ENCODE peak calls at places on chromosomes 2 and 18, in six cellular contexts. One of them, this sample, is unnamed.
A peak's percentile ranks its signal among the peaks of the same experiment; 100 is the strongest.

GRCh38 chr2:98487806-98488189 is 43.1 kb downstream of the INPP4A start:
- DNase-seq in CD8-positive, alpha-beta T cell: no peak
- DNase-seq in upper lobe of right lung: no peak
- DNase-seq in AG10803: no peak
- DNase-seq in body of pancreas: peak; percentile 47
- DNase-seq in transverse colon: peak; percentile 56
- DNase-seq in this sample: no peak

GRCh38 chr18:52219102-52219501 is 120.9 kb upstream of the DCC start:
- DNase-seq in AG10803: peak; percentile 56
- DNase-seq in upper lobe of right lung: no peak
- DNase-seq in body of pancreas: no peak
- DNase-seq in CD8-positive, alpha-beta T cell: no peak
- DNase-seq in transverse colon: no peak
- DNase-seq in this sample: no peak

GRCh38 chr18:6255121-6255742 is 159.5 kb downstream of the L3MBTL4 start:
- DNase-seq in AG10803: no peak
- DNase-seq in CD8-positive, alpha-beta T cell: no peak
- DNase-seq in upper lobe of right lung: no peak
- DNase-seq in body of pancreas: no peak
- DNase-seq in transverse colon: no peak
- DNase-seq in this sample: no peak

GRCh38 chr18:7452331-7452730 is 114.8 kb upstream of the PTPRM start:
- DNase-seq in CD8-positive, alpha-beta T cell: no peak
- DNase-seq in AG10803: peak; percentile 18
- DNase-seq in transverse colon: no peak
- DNase-seq in upper lobe of right lung: no peak
- DNase-seq in body of pancreas: peak; percentile 29
- DNase-seq in this sample: no peak

GRCh38 chr18:76005632-76006031 is 489.4 kb downstream of the ZNF516 start:
- DNase-seq in upper lobe of right lung: no peak
- DNase-seq in AG10803: no peak
- DNase-seq in CD8-positive, alpha-beta T cell: no peak
- DNase-seq in transverse colon: no peak
- DNase-seq in body of pancreas: no peak
- DNase-seq in this sample: no peak

GRCh38 chr2:136305517-136306192 is 187.7 kb upstream of the CXCR4 start:
- DNase-seq in upper lobe of right lung: no peak
- DNase-seq in body of pancreas: no peak
- DNase-seq in transverse colon: no peak
- DNase-seq in AG10803: no peak
- DNase-seq in CD8-positive, alpha-beta T cell: peak; percentile 33
- DNase-seq in this sample: no peak

GRCh38 chr18:9494778-9495302 is 19.5 kb downstream of the RALBP1 start:
- DNase-seq in CD8-positive, alpha-beta T cell: no peak
- DNase-seq in AG10803: no peak
- DNase-seq in upper lobe of right lung: no peak
- DNase-seq in body of pancreas: no peak
- DNase-seq in transverse colon: no peak
- DNase-seq in this sample: no peak

GRCh38 chr2:134020608-134021007 is 233.3 kb upstream of the MGAT5 start:
- DNase-seq in upper lobe of right lung: no peak
- DNase-seq in AG10803: no peak
- DNase-seq in CD8-positive, alpha-beta T cell: no peak
- DNase-seq in body of pancreas: no peak
- DNase-seq in transverse colon: no peak
- DNase-seq in this sample: no peak

GRCh38 chr18:13280066-13280795 is 61.7 kb downstream of the LDLRAD4 start:
- DNase-seq in upper lobe of right lung: peak; percentile 26
- DNase-seq in body of pancreas: no peak
- DNase-seq in AG10803: no peak
- DNase-seq in transverse colon: no peak
- DNase-seq in CD8-positive, alpha-beta T cell: no peak
- DNase-seq in this sample: no peak

GRCh38 chr2:84526562-84526961 is 10.3 kb downstream of the DNAH6 start:
- DNase-seq in transverse colon: no peak
- DNase-seq in upper lobe of right lung: no peak
- DNase-seq in body of pancreas: no peak
- DNase-seq in CD8-positive, alpha-beta T cell: no peak
- DNase-seq in AG10803: peak; percentile 11
- DNase-seq in this sample: no peak

GRCh38 chr2:190859347-190860297 is 21.0 kb upstream of the GLS start:
- DNase-seq in transverse colon: no peak
- DNase-seq in body of pancreas: no peak
- DNase-seq in upper lobe of right lung: no peak
- DNase-seq in CD8-positive, alpha-beta T cell: no peak
- DNase-seq in AG10803: peak; percentile 89
- DNase-seq in this sample: no peak

GRCh38 chr2:133152801-133153200 is 415.5 kb downstream of the NCKAP5 start:
- DNase-seq in upper lobe of right lung: no peak
- DNase-seq in AG10803: no peak
- DNase-seq in body of pancreas: no peak
- DNase-seq in transverse colon: no peak
- DNase-seq in CD8-positive, alpha-beta T cell: no peak
- DNase-seq in this sample: no peak

GRCh38 chr2:201854221-201854801 is 48.0 kb downstream of the CDK15 start:
- DNase-seq in AG10803: peak; percentile 98
- DNase-seq in body of pancreas: no peak
- DNase-seq in transverse colon: no peak
- DNase-seq in upper lobe of right lung: no peak
- DNase-seq in CD8-positive, alpha-beta T cell: no peak
- DNase-seq in this sample: no peak

GRCh38 chr2:38522754-38523349 is 79.9 kb downstream of the HNRNPLL start:
- DNase-seq in AG10803: no peak
- DNase-seq in body of pancreas: no peak
- DNase-seq in upper lobe of right lung: no peak
- DNase-seq in transverse colon: no peak
- DNase-seq in CD8-positive, alpha-beta T cell: no peak
- DNase-seq in this sample: no peak

GRCh38 chr2:186558512-186559276 is 31.2 kb upstream of the ITGAV start:
- DNase-seq in transverse colon: no peak
- DNase-seq in AG10803: no peak
- DNase-seq in body of pancreas: no peak
- DNase-seq in upper lobe of right lung: no peak
- DNase-seq in CD8-positive, alpha-beta T cell: no peak
- DNase-seq in this sample: no peak

GRCh38 chr18:45348974-45349373 is 266.3 kb upstream of the SLC14A2 start:
- DNase-seq in body of pancreas: no peak
- DNase-seq in transverse colon: no peak
- DNase-seq in upper lobe of right lung: no peak
- DNase-seq in AG10803: no peak
- DNase-seq in CD8-positive, alpha-beta T cell: no peak
- DNase-seq in this sample: no peak
- H3K4me3 ChIP-seq in body of pancreas: no peak overlapping the region
- H3K4me3 ChIP-seq in transverse colon: no peak overlapping the region
- H3K4me3 ChIP-seq in upper lobe of right lung: no peak overlapping the region
- H3K4me3 ChIP-seq in AG10803: no peak overlapping the region
- H3K4me3 ChIP-seq in CD8-positive, alpha-beta T cell: no peak overlapping the region
- H3K4me3 ChIP-seq in this sample: no peak overlapping the region

GRCh38 chr2:72934683-72935610 is 17.6 kb downstream of the EMX1 start:
- DNase-seq in CD8-positive, alpha-beta T cell: no peak
- DNase-seq in upper lobe of right lung: peak; percentile 58
- DNase-seq in AG10803: no peak
- DNase-seq in body of pancreas: peak; percentile 45
- DNase-seq in transverse colon: peak; percentile 43
- DNase-seq in this sample: no peak
- TF ChIP-seq CTCF in CD8-positive, alpha-beta T cell: no peak
- TF ChIP-seq CTCF in upper lobe of right lung: peak; percentile 14
- TF ChIP-seq CTCF in AG10803: peak; percentile 7
- TF ChIP-seq CTCF in body of pancreas: peak; percentile 70
- TF ChIP-seq CTCF in transverse colon: peak; percentile 46
- TF ChIP-seq CTCF in this sample: peak; percentile 18

GRCh38 chr2:65344689-65345088 is 87.7 kb downstream of the SPRED2 start:
- DNase-seq in body of pancreas: no peak
- DNase-seq in CD8-positive, alpha-beta T cell: no peak
- DNase-seq in transverse colon: no peak
- DNase-seq in AG10803: no peak
- DNase-seq in upper lobe of right lung: no peak
- DNase-seq in this sample: no peak

GRCh38 chr2:65344182-65344581 is 88.2 kb downstream of the SPRED2 start:
- DNase-seq in body of pancreas: no peak
- DNase-seq in upper lobe of right lung: no peak
- DNase-seq in transverse colon: no peak
- DNase-seq in AG10803: no peak
- DNase-seq in CD8-positive, alpha-beta T cell: no peak
- DNase-seq in this sample: no peak

GRCh38 chr2:65347913-65348312 is 84.5 kb downstream of the SPRED2 start:
- DNase-seq in upper lobe of right lung: no peak
- DNase-seq in AG10803: no peak
- DNase-seq in body of pancreas: no peak
- DNase-seq in CD8-positive, alpha-beta T cell: no peak
- DNase-seq in transverse colon: no peak
- DNase-seq in this sample: no peak

GRCh38 chr2:65343381-65343780 is 89.0 kb downstream of the SPRED2 start:
- DNase-seq in upper lobe of right lung: no peak
- DNase-seq in CD8-positive, alpha-beta T cell: no peak
- DNase-seq in body of pancreas: no peak
- DNase-seq in transverse colon: no peak
- DNase-seq in AG10803: peak; percentile 54
- DNase-seq in this sample: no peak

GRCh38 chr2:65345626-65346025 is 86.8 kb downstream of the SPRED2 start:
- DNase-seq in AG10803: peak; percentile 90
- DNase-seq in transverse colon: no peak
- DNase-seq in body of pancreas: no peak
- DNase-seq in upper lobe of right lung: no peak
- DNase-seq in CD8-positive, alpha-beta T cell: no peak
- DNase-seq in this sample: no peak
- H3K4me3 ChIP-seq in AG10803: no peak overlapping the region
- H3K4me3 ChIP-seq in transverse colon: no peak overlapping the region
- H3K4me3 ChIP-seq in body of pancreas: peak overlapping the region; percentile 10
- H3K4me3 ChIP-seq in upper lobe of right lung: no peak overlapping the region
- H3K4me3 ChIP-seq in CD8-positive, alpha-beta T cell: no peak overlapping the region
- H3K4me3 ChIP-seq in this sample: no peak overlapping the region

DNA sequence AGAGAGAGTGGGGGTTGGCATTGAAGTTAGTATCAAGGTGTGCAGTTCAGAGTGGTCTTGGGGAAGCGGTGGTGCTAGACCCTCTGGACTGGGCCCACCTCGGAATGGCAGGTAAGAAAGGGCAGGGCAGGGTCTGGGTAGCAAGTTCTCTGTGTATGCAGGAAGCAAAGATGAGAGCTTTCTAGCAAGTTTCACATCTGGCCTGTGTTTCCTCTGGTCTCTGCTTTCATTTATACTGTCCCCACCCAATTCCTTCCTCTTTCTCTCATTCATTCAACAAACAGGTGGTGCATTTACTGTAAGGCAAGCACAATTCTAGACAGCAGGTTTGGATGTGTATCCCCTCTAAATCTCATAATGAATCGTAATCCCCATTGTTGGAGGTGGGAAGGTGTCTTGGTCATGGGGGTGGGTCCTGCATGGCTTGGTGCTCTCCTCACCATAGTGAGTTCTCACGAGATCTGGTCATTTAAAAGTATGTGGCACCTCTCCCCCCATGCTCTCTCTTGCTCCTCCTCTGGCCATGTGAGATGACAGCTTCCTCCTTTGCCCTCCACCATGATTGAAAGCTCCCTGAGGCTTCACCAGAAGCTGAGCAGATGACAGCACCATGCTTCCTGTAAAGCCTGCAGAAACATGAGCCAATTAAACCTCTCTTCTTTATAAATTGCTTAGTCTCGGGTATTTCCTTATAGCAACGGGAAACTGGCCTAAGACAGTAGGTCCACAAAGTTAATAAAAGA is 51.8 kb downstream of the PKDCC start:
- DNase-seq in CD8-positive, alpha-beta T cell: no peak
- DNase-seq in body of pancreas: no peak
- DNase-seq in AG10803: no peak
- DNase-seq in upper lobe of right lung: no peak
- DNase-seq in transverse colon: no peak
- DNase-seq in this sample: no peak
- TF ChIP-seq CTCF in CD8-positive, alpha-beta T cell: no peak
- TF ChIP-seq CTCF in body of pancreas: no peak
- TF ChIP-seq CTCF in AG10803: no peak
- TF ChIP-seq CTCF in upper lobe of right lung: no peak
- TF ChIP-seq CTCF in transverse colon: no peak
- TF ChIP-seq CTCF in this sample: no peak

GRCh38 chr2:232013701-232014353 is 52.3 kb downstream of the DIS3L2 start:
- DNase-seq in AG10803: peak; percentile 97
- DNase-seq in upper lobe of right lung: no peak
- DNase-seq in body of pancreas: no peak
- DNase-seq in transverse colon: no peak
- DNase-seq in CD8-positive, alpha-beta T cell: no peak
- DNase-seq in this sample: no peak
- H3K4me3 ChIP-seq in AG10803: no peak overlapping the region
- H3K4me3 ChIP-seq in upper lobe of right lung: no peak overlapping the region
- H3K4me3 ChIP-seq in body of pancreas: no peak overlapping the region
- H3K4me3 ChIP-seq in transverse colon: no peak overlapping the region
- H3K4me3 ChIP-seq in CD8-positive, alpha-beta T cell: no peak overlapping the region
- H3K4me3 ChIP-seq in this sample: no peak overlapping the region

GRCh38 chr2:206438196-206438727 is 5.1 kb upstream of the ADAM23 start:
- DNase-seq in upper lobe of right lung: no peak
- DNase-seq in transverse colon: no peak
- DNase-seq in CD8-positive, alpha-beta T cell: no peak
- DNase-seq in AG10803: no peak
- DNase-seq in body of pancreas: no peak
- DNase-seq in this sample: no peak

GRCh38 chr2:206443735-206444527 is 599 bp downstream of the ADAM23 start:
- DNase-seq in transverse colon: no peak
- DNase-seq in upper lobe of right lung: no peak
- DNase-seq in CD8-positive, alpha-beta T cell: no peak
- DNase-seq in AG10803: peak; percentile 28
- DNase-seq in body of pancreas: no peak
- DNase-seq in this sample: no peak

GRCh38 chr2:206445948-206446347 is 2.6 kb downstream of the ADAM23 start:
- DNase-seq in body of pancreas: no peak
- DNase-seq in transverse colon: no peak
- DNase-seq in AG10803: no peak
- DNase-seq in CD8-positive, alpha-beta T cell: no peak
- DNase-seq in upper lobe of right lung: no peak
- DNase-seq in this sample: no peak

GRCh38 chr2:206442516-206442853 is 847 bp upstream of the ADAM23 start:
- DNase-seq in body of pancreas: no peak
- DNase-seq in transverse colon: no peak
- DNase-seq in upper lobe of right lung: no peak
- DNase-seq in CD8-positive, alpha-beta T cell: no peak
- DNase-seq in AG10803: no peak
- DNase-seq in this sample: no peak

GRCh38 chr2:206442854-206443734 is at the start of gene ADAM23:
- DNase-seq in AG10803: peak; percentile 31
- DNase-seq in body of pancreas: no peak
- DNase-seq in upper lobe of right lung: no peak
- DNase-seq in transverse colon: no peak
- DNase-seq in CD8-positive, alpha-beta T cell: no peak
- DNase-seq in this sample: no peak
- TF ChIP-seq CTCF in AG10803: no peak
- TF ChIP-seq CTCF in body of pancreas: no peak
- TF ChIP-seq CTCF in upper lobe of right lung: no peak
- TF ChIP-seq CTCF in transverse colon: no peak
- TF ChIP-seq CTCF in CD8-positive, alpha-beta T cell: no peak
- TF ChIP-seq CTCF in this sample: peak; percentile 7

DNA sequence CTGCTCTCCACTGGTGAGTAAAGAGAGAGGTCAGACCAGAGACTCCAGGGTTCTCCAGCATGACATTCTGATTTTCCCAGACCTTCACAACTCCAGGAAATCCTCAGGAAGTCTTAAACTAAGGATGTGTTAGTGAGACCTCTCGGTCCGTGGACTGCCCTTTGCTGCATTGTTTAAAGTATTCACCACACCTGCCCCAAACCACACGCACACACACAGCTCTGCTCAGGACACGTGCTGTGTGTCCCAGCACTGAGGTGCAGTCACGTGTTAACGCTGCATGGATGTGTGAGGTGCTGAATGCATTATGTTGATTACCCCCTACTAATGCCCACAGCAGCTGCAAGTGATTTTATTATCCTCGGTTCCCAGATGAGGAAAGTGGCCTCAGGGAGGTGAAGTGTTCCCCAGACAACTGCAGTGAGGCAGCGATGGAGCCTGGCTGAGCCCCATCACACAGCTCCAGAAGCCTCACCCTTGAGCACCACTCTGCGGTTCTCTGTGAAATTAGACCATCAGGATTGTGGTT is 68.4 kb downstream of the TRAPPC12 start:
- DNase-seq in AG10803: no peak
- DNase-seq in transverse colon: no peak
- DNase-seq in body of pancreas: no peak
- DNase-seq in CD8-positive, alpha-beta T cell: no peak
- DNase-seq in upper lobe of right lung: no peak
- DNase-seq in this sample: no peak
- H3K4me3 ChIP-seq in AG10803: no peak overlapping the region
- H3K4me3 ChIP-seq in transverse colon: no peak overlapping the region
- H3K4me3 ChIP-seq in body of pancreas: no peak overlapping the region
- H3K4me3 ChIP-seq in CD8-positive, alpha-beta T cell: no peak overlapping the region
- H3K4me3 ChIP-seq in upper lobe of right lung: no peak overlapping the region
- H3K4me3 ChIP-seq in this sample: no peak overlapping the region

This sample was measured in LNCaP clone FGC.